ENCODE peak calls at places on chromosomes 5 and 9, in seven cellular contexts. S is upper lobe of right lung, A is frontal cortex, B is adipocyte, T is epithelial cell of proximal tubule, G is AML-193, E is NCI-H1092 treated with DMSO at 0.1 percent for 48 hours. U is an unnamed sample.

GRCh38 chr5:133866160-133866902 is 102.1 kb downstream of the C5orf15 start:
- DNase-seq in G (no peak), B (no peak), A (no peak), S (peak; percentile 28), E (no peak), T (no peak), U (no peak)

GRCh38 chr5:95842955-95843544 is 20.5 kb upstream of the GLRX start:
- DNase-seq in G (peak; percentile 93), S (peak; percentile 90), B (peak; percentile 11), A (no peak), E (no peak), T (no peak), U (peak; percentile 49)

GRCh38 chr5:78597068-78597857 is 51.3 kb downstream of the LHFPL2 start:
- DNase-seq in E (no peak), A (no peak), G (no peak), B (peak; percentile 72), S (no peak), T (no peak), U (peak; percentile 16)

GRCh38 chr5:159316519-159317383 is 13.5 kb downstream of the IL12B start:
- DNase-seq in T (no peak), S (no peak), G (peak; percentile 36), E (peak; percentile 25), B (peak; percentile 60), A (no peak), U (peak; percentile 78)

GRCh38 chr5:138945421-138946240 is 70.5 kb upstream of the LRRTM2 start:
- DNase-seq in A (no peak), G (no peak), B (no peak), S (no peak), T (no peak), E (no peak), U (no peak)

GRCh38 chr9:107214915-107215314 is 68.2 kb upstream of the RAD23B start:
- DNase-seq in G (no peak), A (no peak), E (no peak), B (peak; percentile 45), S (no peak), T (no peak), U (no peak)

GRCh38 chr5:43215073-43215631 is 23.1 kb downstream of the NIM1K start:
- DNase-seq in G (peak; percentile 42), E (peak; percentile 15), S (peak; percentile 80), B (peak; percentile 52), A (no peak), T (no peak), U (no peak)

GRCh38 chr5:97000391-97000790 is 64.5 kb downstream of the LNPEP start:
- DNase-seq in S (no peak), A (no peak), G (no peak), B (no peak), T (no peak), E (no peak), U (no peak)

GRCh38 chr5:137629646-137630045 is 106.2 kb downstream of the KLHL3 start:
- DNase-seq in T (no peak), E (peak; percentile 56), S (no peak), G (peak; percentile 51), A (peak; percentile 51), B (peak; percentile 86), U (peak; percentile 83)

GRCh38 chr5:34053133-34053532 is 10.1 kb upstream of the C1QTNF3 start:
- DNase-seq in G (no peak), S (no peak), T (no peak), B (peak; percentile 91), E (no peak), A (no peak), U (no peak)

GRCh38 chr9:93077811-93078210 is 18.2 kb upstream of the CARD19 start:
- DNase-seq in B (no peak), S (no peak), G (no peak), E (no peak), A (no peak), T (no peak), U (no peak)

GRCh38 chr5:132277971-132278964 is 15.9 kb upstream of the SLC22A4 start:
- DNase-seq in T (no peak), E (no peak), A (no peak), B (no peak), S (no peak), G (no peak), U (no peak)

GRCh38 chr5:55582256-55582655 is 47.5 kb upstream of the PLPP1 start:
- DNase-seq in S (no peak), T (no peak), A (no peak), E (no peak), G (no peak), B (no peak), U (no peak)

GRCh38 chr9:121498150-121498486 is 1.5 kb downstream of the GGTA1 start:
- DNase-seq in E (peak; percentile 83), G (peak; percentile 60), A (peak; percentile 64), B (peak; percentile 82), T (peak; percentile 39), S (no peak), U (peak; percentile 94)

GRCh38 chr9:127919253-127919815 is 2.5 kb upstream of the ST6GALNAC4 start:
- DNase-seq in G (peak; percentile 63), A (no peak), B (peak; percentile 98), E (no peak), T (peak; percentile 96), S (peak; percentile 92), U (peak; percentile 96)

GRCh38 chr9:135907006-135907434 is 326 bp downstream of the CAMSAP1 start:
- DNase-seq in B (no peak), E (peak; percentile 35), G (no peak), T (no peak), A (no peak), S (peak; percentile 79), U (peak; percentile 79)

GRCh38 chr5:76145945-76146344 is 62.8 kb downstream of the SV2C start:
- DNase-seq in T (no peak), S (no peak), B (no peak), E (no peak), A (no peak), G (peak; percentile 12), U (peak; percentile 61)

GRCh38 chr9:98989036-98990000 is 45.6 kb downstream of the COL15A1 start:
- DNase-seq in A (no peak), S (no peak), B (peak; percentile 95), E (no peak), T (peak; percentile 79), G (peak; percentile 38), U (peak; percentile 80)

GRCh38 chr5:131229623-131230022 is 34.2 kb upstream of the CDC42SE2 start:
- DNase-seq in S (no peak), E (no peak), A (no peak), T (no peak), G (no peak), B (no peak), U (no peak)

GRCh38 chr5:14864181-14864812 is 7.3 kb downstream of the ANKH start:
- DNase-seq in S (no peak), A (no peak), G (no peak), E (no peak), B (no peak), T (no peak), U (no peak)

GRCh38 chr5:82356808-82357671 is 78.9 kb upstream of the RPS23 start:
- DNase-seq in S (peak; percentile 67), T (no peak), B (peak; percentile 65), A (no peak), E (no peak), G (peak; percentile 65), U (no peak)

GRCh38 chr5:156759156-156759555 is 90.9 kb upstream of the PPP1R2B start:
- DNase-seq in G (no peak), A (no peak), T (no peak), S (no peak), B (no peak), E (no peak), U (no peak)

GRCh38 chr9:95010431-95010838 is 283.9 kb downstream of the AOPEP start:
- DNase-seq in S (no peak), B (peak; percentile 9), T (no peak), A (no peak), E (no peak), G (no peak), U (peak; percentile 60)

GRCh38 chr5:79181419-79182022 is 54.4 kb upstream of the JMY start:
- DNase-seq in T (peak; percentile 10), E (no peak), S (no peak), A (no peak), B (peak; percentile 87), G (no peak), U (peak; percentile 41)

GRCh38 chr5:60843693-60844428 is at the start of gene ELOVL7:
- DNase-seq in B (peak; percentile 67), S (peak; percentile 92), G (peak; percentile 35), T (no peak), A (peak; percentile 83), E (peak; percentile 48), U (peak; percentile 95)

GRCh38 chr5:57298295-57298984 is 124.6 kb downstream of the GPBP1 start:
- DNase-seq in E (peak; percentile 25), A (peak; percentile 2), B (peak; percentile 97), T (peak; percentile 64), S (no peak), G (peak; percentile 59), U (peak; percentile 92)

GRCh38 chr9:104780796-104781395 is 17.0 kb downstream of the NIPSNAP3B start:
- DNase-seq in G (peak; percentile 43), S (no peak), E (no peak), B (peak; percentile 78), T (no peak), A (no peak), U (peak; percentile 66)

GRCh38 chr9:110842169-110842568 is 173.6 kb downstream of the MUSK start:
- DNase-seq in B (no peak), E (no peak), S (no peak), G (no peak), A (no peak), T (no peak), U (no peak)

GRCh38 chr5:121725450-121725849 is 126.2 kb upstream of the FTMT start:
- DNase-seq in S (no peak), B (peak; percentile 19), T (no peak), G (no peak), E (no peak), A (no peak), U (no peak)

GRCh38 chr9:86829496-86830046 is 117.7 kb downstream of the GAS1 start:
- DNase-seq in A (no peak), T (no peak), S (no peak), E (no peak), B (peak; percentile 29), G (no peak), U (no peak)

GRCh38 chr5:148923023-148923422 is 96.6 kb downstream of the ADRB2 start:
- DNase-seq in S (no peak), G (no peak), B (no peak), A (no peak), T (no peak), E (no peak), U (no peak)

GRCh38 chr5:127619908-127620479 is 28.9 kb upstream of the CTXN3 start:
- DNase-seq in B (no peak), S (no peak), A (no peak), E (no peak), G (no peak), T (no peak), U (no peak)

GRCh38 chr9:76644647-76645250 is 119.5 kb upstream of the PCA3 start:
- DNase-seq in G (no peak), S (no peak), A (no peak), B (no peak), E (no peak), T (no peak), U (no peak)

GRCh38 chr5:111385970-111386831 is 126.1 kb downstream of the STARD4 start:
- DNase-seq in E (peak; percentile 89), T (no peak), A (no peak), S (no peak), B (no peak), G (no peak), U (no peak)

U was measured in DMS53.